ENCODE peak calls at places on chromosomes 6 and 20, in six cellular contexts. Z is GM23338, L is DND-41, N is Panc1, S is A549, K is body of pancreas. D is an unnamed sample. For H3K4me1, the result is how much of the 10 kb centered on the place peaks cover.

GRCh38 chr6:125544819-125545218 is 204.6 kb upstream of the HEY2 start:
- DNase-seq in K (no peak), N (no peak), Z (no peak), S (no peak), L (no peak), D (no peak)

GRCh38 chr20:57087102-57087501 is 179.3 kb downstream of the BMP7 start:
- DNase-seq in Z (no peak), L (no peak), N (no peak), K (no peak), S (no peak), D (no peak)

GRCh38 chr6:38799529-38800184 is 84.5 kb downstream of the DNAH8 start:
- DNase-seq in S (no peak), N (no peak), K (no peak), Z (no peak), L (no peak), D (no peak)

GRCh38 chr20:51059862-51060261 is 37.0 kb upstream of the KCNG1 start:
- DNase-seq in Z (no peak), L (no peak), K (no peak), S (no peak), N (no peak), D (no peak)

GRCh38 chr6:148857817-148858390 is 111.1 kb downstream of the UST start:
- DNase-seq in K (no peak), S (no peak), N (no peak), Z (no peak), L (no peak), D (no peak)

GRCh38 chr20:50110141-50111047 is 2.6 kb downstream of the UBE2V1 start:
- DNase-seq in N (no peak), L (peak), K (peak), Z (no peak), S (peak), D (no peak)

GRCh38 chr6:37182736-37183590 is 13.0 kb downstream of the PIM1 start:
- DNase-seq in L (peak), Z (no peak), N (no peak), K (no peak), S (no peak), D (no peak)

GRCh38 chr6:107662333-107662732 is 161.8 kb downstream of the SCML4 start:
- DNase-seq in K (no peak), S (no peak), L (no peak), N (no peak), Z (no peak), D (no peak)

GRCh38 chr6:119077643-119078448 is 618 bp downstream of the FAM184A start:
- DNase-seq in N (peak), L (no peak), S (no peak), K (peak), Z (peak), D (peak)

GRCh38 chr6:9401936-9402335 is 966.6 kb upstream of the SLC35B3 start:
- DNase-seq in L (no peak), N (no peak), K (no peak), S (no peak), Z (no peak), D (no peak)

GRCh38 chr6:38144365-38144764 is 324.8 kb downstream of the ZFAND3 start:
- DNase-seq in K (no peak), L (no peak), Z (no peak), N (no peak), S (no peak), D (no peak)

GRCh38 chr6:80183019-80183418 is 76.5 kb downstream of the BCKDHB start:
- DNase-seq in S (no peak), K (no peak), Z (no peak), L (no peak), N (no peak), D (no peak)

GRCh38 chr6:18326001-18326400 is 61.1 kb upstream of the RNF144B start:
- DNase-seq in N (no peak), Z (no peak), K (no peak), L (no peak), S (no peak), D (no peak)
- H3K4me1 ChIP-seq in N (under half), Z (under half), K (under half), L (under half), S (under half), D (under half)

GRCh38 chr20:62332989-62333819 is 30.4 kb downstream of the ADRM1 start:
- DNase-seq in S (no peak), Z (no peak), L (no peak), K (no peak), N (no peak), D (no peak)

GRCh38 chr20:62332421-62332820 is 29.6 kb downstream of the ADRM1 start:
- DNase-seq in S (no peak), K (no peak), L (no peak), N (no peak), Z (no peak), D (no peak)

GRCh38 chr20:62334881-62335280 is 32.1 kb downstream of the ADRM1 start:
- DNase-seq in S (no peak), L (no peak), K (no peak), Z (no peak), N (no peak), D (no peak)

GRCh38 chr20:62335532-62335931 is 31.6 kb downstream of the LAMA5 start:
- DNase-seq in L (no peak), Z (no peak), S (no peak), N (no peak), K (no peak), D (no peak)

DNA sequence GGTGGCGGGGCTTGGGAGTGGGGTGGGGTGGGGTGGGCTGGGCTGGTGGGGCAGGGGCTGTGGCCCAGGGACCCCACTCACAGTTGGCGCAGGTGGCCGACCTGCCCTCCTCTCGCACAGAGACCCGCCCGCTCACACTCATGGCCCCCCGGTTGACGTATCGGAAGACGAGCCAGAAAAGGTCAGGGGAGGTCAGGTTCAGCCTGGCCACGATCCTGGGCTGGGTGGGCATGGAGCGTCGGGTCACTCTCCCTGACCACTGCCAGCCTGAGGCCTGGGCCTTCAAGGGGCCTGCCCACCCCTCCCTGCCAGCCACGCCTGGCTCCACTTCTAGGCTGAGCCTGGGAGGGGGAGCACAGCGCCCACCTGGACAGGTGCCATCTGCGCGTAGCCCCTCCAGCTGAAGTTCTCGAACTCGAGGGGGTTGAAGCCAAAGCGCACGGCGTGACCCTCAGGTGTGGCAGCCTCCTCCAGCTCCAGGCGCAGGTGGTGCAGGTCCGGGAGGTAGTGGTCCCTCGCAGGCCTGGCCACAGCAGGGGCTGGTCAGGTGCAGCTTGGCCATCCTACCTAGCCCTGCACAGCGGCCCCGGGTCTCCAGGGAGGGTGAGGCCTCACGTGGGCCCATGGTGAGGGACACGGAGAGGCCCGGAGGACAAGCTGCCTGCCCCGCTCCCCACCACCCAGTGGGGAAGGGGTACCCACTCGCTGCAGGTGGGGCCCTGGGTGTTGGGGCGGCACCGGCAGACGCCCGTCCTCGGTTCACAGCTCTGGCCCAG is 31.2 kb downstream of the ADRM1 start:
- DNase-seq in S (no peak), L (no peak), N (no peak), K (no peak), Z (no peak), D (no peak)
- H3K27ac ChIP-seq in S (no peak), L (no peak), N (no peak), K (no peak), Z (no peak), D (no peak)

DNA sequence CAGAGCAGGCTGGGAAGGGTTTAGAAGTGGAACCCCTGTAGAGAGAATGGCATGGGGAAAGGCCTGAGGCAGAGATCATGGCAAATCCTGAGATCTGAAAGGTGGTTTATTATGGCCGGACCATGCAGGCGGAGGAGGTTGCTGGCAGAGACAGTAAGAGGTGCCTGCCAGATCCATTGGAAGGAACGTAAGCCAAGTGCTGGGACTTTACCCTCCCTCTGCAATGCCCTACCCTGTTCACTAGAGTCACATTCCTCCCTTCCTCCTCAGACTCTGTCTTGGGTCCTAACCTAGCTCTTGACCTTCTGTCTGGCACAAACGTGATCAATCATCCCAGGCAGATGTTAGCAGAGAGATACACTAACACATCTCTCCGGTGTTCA is 66.4 kb upstream of the SLC22A23 start:
- DNase-seq in S (no peak), Z (no peak), L (no peak), N (no peak), K (no peak), D (no peak)
- H3K4me1 ChIP-seq in S (under half), Z (under half), L (under half), N (under half), K (under half), D (under half)

GRCh38 chr20:62643521-62644043 is 1.3 kb downstream of the SLCO4A1 start:
- DNase-seq in L (no peak), N (no peak), K (no peak), S (no peak), Z (no peak), D (no peak)
- H3K27ac ChIP-seq in L (no peak), N (peak), K (peak), S (no peak), Z (no peak), D (peak)

GRCh38 chr6:75460636-75461035 is 33.0 kb downstream of the FILIP1 start:
- DNase-seq in Z (no peak), L (no peak), K (no peak), S (no peak), N (no peak), D (no peak)

GRCh38 chr6:75463896-75464295 is 29.7 kb downstream of the FILIP1 start:
- DNase-seq in L (no peak), S (no peak), K (no peak), N (no peak), Z (no peak), D (no peak)

GRCh38 chr6:75458895-75459294 is 34.7 kb downstream of the FILIP1 start:
- DNase-seq in Z (no peak), S (peak), K (no peak), N (no peak), L (no peak), D (no peak)
- H3K4me1 ChIP-seq in Z (under half), S (half or more), K (under half), N (under half), L (under half), D (under half)

GRCh38 chr6:158043586-158044524 is 62.2 kb downstream of the SYNJ2 start:
- DNase-seq in L (no peak), Z (no peak), N (no peak), S (no peak), K (peak), D (no peak)

GRCh38 chr6:158041788-158042187 is 60.1 kb downstream of the SYNJ2 start:
- DNase-seq in S (no peak), Z (no peak), K (no peak), L (no peak), N (no peak), D (no peak)

GRCh38 chr6:158042245-158042798 is 60.7 kb downstream of the SYNJ2 start:
- DNase-seq in N (no peak), L (no peak), Z (no peak), S (peak), K (no peak), D (no peak)

GRCh38 chr6:158044525-158044888 is 62.8 kb downstream of the SYNJ2 start:
- DNase-seq in L (no peak), K (no peak), S (no peak), Z (no peak), N (no peak), D (no peak)

DNA sequence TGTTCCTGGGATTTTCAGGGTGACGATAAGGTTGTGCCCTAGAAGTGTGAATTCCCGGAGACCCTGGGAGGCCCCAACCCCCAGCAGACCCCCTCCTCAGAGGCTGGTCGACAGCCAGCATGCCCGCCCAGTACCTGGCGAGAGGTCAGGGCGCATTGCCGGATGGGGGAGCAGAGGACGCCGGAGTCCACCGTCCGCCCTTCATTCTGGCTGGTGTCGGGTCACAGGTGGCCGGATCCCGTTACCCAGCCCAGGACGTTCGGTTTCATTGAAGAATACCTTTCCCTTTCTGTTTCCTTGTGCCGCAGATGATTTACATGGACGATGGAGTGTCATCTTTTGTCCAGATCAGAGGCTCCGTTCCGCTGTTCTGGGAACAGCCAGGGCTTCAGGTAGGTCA is 61.3 kb downstream of the SYNJ2 start:
- DNase-seq in K (no peak), N (no peak), S (no peak), Z (no peak), L (no peak), D (no peak)
- H3K27ac ChIP-seq in K (no peak), N (peak), S (peak), Z (no peak), L (no peak), D (no peak)

GRCh38 chr20:20466341-20466879 is 98.5 kb downstream of the INSM1 start:
- DNase-seq in N (no peak), L (peak), K (no peak), Z (no peak), S (no peak), D (no peak)
- H3K4me1 ChIP-seq in N (under half), L (under half), K (under half), Z (under half), S (under half), D (under half)

GRCh38 chr6:134299236-134299635 is 18.7 kb downstream of the SGK1 start:
- DNase-seq in K (peak), S (peak), N (no peak), L (no peak), Z (no peak), D (no peak)
- H3K27ac ChIP-seq in K (peak), S (peak), N (no peak), L (no peak), Z (no peak), D (no peak)

GRCh38 chr6:111727798-111728197 is 122.1 kb upstream of the TRAF3IP2 start:
- DNase-seq in L (no peak), N (no peak), S (peak), Z (peak), K (no peak), D (peak)

GRCh38 chr6:111725446-111726112 is 119.9 kb upstream of the TRAF3IP2 start:
- DNase-seq in N (no peak), Z (no peak), K (no peak), S (no peak), L (no peak), D (no peak)

GRCh38 chr6:111724039-111724438 is 118.4 kb upstream of the TRAF3IP2 start:
- DNase-seq in Z (no peak), N (no peak), K (no peak), L (no peak), S (no peak), D (no peak)

GRCh38 chr6:111724505-111724904 is 118.8 kb upstream of the TRAF3IP2 start:
- DNase-seq in S (no peak), N (no peak), Z (no peak), K (no peak), L (no peak), D (no peak)

GRCh38 chr6:111727041-111727440 is 121.4 kb upstream of the TRAF3IP2 start:
- DNase-seq in K (no peak), L (no peak), Z (no peak), N (no peak), S (no peak), D (no peak)
- H3K4me1 ChIP-seq in K (under half), L (under half), Z (under half), N (under half), S (under half), D (under half)

GRCh38 chr6:33375143-33375649 is 16.4 kb upstream of the KIFC1 start:
- DNase-seq in Z (no peak), N (no peak), K (peak), L (no peak), S (peak), D (peak)
- H3K27ac ChIP-seq in Z (peak), N (no peak), K (no peak), L (no peak), S (peak), D (no peak)